ENCODE peak calls at places on chromosome 7, in four cellular contexts. W is A549, H is K562, X is HepG2. C is an unnamed sample.

GRCh38 chr7:70498633-70499032 is 633.3 kb upstream of the GALNT17 start:
- DNase-seq in X (no peak), W (no peak), H (no peak), C (no peak)

GRCh38 chr7:23474829-23475578 is 4.7 kb upstream of the IGF2BP3 start:
- DNase-seq in X (no peak), W (no peak), H (no peak), C (no peak)

GRCh38 chr7:156600496-156600895 is 40.1 kb upstream of the RNF32 start:
- DNase-seq in X (no peak), W (no peak), H (no peak), C (no peak)

GRCh38 chr7:11478873-11479272 is 353.1 kb downstream of the THSD7A start:
- DNase-seq in X (no peak), H (no peak), W (no peak), C (no peak)

GRCh38 chr7:55387062-55387965 is 22.2 kb downstream of the LANCL2 start:
- DNase-seq in W (no peak), X (peak; percentile 7), H (no peak), C (no peak)

GRCh38 chr7:46850563-46851325 is 731.2 kb downstream of the TNS3 start:
- DNase-seq in H (no peak), W (no peak), X (no peak), C (no peak)

GRCh38 chr7:139914306-139914747 is 85.3 kb downstream of the TBXAS1 start:
- DNase-seq in H (peak; percentile 62), X (no peak), W (no peak), C (no peak)

GRCh38 chr7:147199868-147200267 is 1083.3 kb downstream of the CNTNAP2 start:
- DNase-seq in X (no peak), W (no peak), H (no peak), C (no peak)

GRCh38 chr7:153550173-153550572 is 502.0 kb upstream of the DPP6 start:
- DNase-seq in X (no peak), W (no peak), H (no peak), C (no peak)

GRCh38 chr7:90717286-90718060 is 121.4 kb downstream of the CDK14 start:
- DNase-seq in H (no peak), W (no peak), X (peak; percentile 29), C (no peak)

DNA sequence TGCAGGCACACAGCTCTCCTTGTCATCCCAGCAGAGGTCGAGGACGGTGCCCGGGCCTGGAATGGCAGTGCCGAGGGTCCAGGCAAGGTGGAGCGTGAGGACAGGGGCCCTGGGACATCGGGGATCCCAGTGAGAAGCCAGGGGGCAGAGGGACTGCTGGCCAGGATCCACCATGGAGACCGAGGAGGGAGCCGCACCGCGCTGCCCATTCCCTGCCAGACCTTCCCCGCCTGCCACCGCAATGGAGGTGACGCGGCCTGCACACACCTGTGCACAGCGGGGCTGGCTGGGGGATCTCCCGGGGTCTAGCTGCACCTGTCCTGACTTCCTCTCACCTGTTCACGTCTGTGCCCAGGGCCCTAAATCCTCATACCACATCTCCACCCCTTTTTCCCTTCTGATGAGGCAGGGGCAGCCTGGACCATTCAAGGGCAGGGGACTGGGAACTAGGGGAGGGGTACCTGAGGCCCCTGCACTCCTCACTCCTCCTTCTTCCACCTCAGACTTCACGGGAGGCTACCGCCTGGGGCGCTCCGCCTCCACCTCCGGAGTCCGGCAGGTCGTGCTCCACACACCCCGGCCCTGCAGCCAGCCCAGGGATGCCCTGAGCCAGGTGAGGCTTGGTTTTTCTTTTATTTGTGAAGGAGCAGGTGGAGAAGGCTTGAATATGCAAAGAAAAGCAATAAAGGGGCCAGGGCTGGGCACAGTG is 6.9 kb downstream of the NYAP1 start:
- DNase-seq in W (no peak), H (peak; percentile 8), X (no peak), C (no peak)
- TF ChIP-seq CHD4 in W (no peak), H (no peak), X (no peak), C (no peak)

GRCh38 chr7:29230871-29231345 is 36.3 kb downstream of the CHN2 start:
- DNase-seq in H (no peak), W (no peak), X (peak; percentile 94), C (no peak)
- TF ChIP-seq REST in H (no peak), W (no peak), X (no peak), C (no peak)

DNA sequence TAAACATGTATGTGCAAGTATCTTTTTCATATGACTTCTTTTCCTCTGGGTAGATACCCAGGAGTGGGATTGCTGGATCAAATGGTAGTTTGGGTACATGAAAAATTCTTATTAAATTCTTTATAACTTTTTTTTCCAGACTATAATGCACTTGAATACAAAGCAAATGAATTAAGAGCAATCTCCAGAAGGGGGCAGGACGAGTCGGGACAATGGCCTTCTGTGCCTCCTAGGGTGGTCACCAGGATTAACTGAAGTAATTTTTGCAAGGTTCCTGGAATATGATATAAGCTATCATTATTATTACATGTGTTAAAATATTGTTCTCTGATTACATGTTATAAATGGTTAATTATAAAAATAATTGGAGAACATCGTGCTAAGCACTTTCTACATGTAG is 127.2 kb downstream of the PPP1R17 start:
- DNase-seq in H (no peak), W (peak; percentile 4), X (peak; percentile 13), C (no peak)
- TF ChIP-seq CHD4 in H (no peak), W (no peak), X (no peak), C (no peak)

GRCh38 chr7:536231-536630 is 16.6 kb upstream of the PDGFA start:
- DNase-seq in H (no peak), W (no peak), X (no peak), C (no peak)

GRCh38 chr7:540579-540978 is 20.9 kb upstream of the PDGFA start:
- DNase-seq in H (no peak), X (no peak), W (no peak), C (no peak)

GRCh38 chr7:538764-539685 is 19.4 kb upstream of the PDGFA start:
- DNase-seq in X (peak; percentile 74), H (no peak), W (no peak), C (no peak)

GRCh38 chr7:539731-540411 is 20.2 kb upstream of the PDGFA start:
- DNase-seq in H (peak; percentile 76), W (peak; percentile 96), X (peak; percentile 90), C (no peak)

GRCh38 chr7:537911-538634 is 18.4 kb upstream of the PDGFA start:
- DNase-seq in X (peak; percentile 81), W (peak; percentile 96), H (peak; percentile 56), C (no peak)
- TF ChIP-seq REST in X (no peak), W (no peak), H (no peak), C (no peak)

DNA sequence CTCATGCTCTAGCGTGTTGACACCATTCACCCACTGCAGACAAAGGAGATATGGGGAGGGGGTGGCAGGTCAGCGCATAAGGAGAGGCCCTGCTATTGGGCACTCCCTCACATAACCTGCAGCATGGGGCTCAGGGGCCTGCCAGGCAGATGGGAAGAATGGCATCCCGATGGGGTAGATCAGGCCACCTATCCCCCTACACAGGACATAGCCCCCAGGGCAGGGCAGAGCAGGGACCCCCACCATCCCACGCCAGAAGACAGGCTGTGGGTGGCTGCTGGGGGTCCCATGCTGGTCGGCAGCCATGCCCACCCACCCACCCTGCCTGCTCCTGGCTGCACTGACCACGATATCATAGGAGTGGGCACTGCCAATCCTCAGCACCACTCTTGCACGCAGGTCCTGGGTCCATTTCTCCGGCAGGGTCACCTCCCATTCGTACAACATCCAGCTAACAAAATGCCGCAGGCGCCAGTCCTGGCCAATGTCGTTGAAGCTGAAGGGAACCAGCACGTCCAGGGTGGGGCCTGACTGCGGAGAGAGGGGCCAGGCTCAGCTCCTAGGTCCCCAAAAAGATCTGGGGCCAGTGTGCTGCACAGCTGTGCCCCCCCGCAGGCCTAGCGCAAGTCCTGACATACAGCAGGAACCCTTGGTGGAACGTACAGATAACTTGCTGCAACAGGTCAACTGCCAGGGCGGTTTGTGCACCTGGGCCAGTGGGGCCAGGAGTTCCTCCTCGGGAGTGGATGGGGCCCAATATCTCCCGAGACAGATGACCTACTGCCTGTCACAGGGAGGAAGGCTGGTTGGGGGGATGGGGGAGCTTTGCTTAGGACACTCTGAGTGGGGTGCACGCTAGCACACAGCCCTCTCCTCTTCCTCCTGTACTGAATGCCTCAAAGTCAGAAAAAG is 45.9 kb upstream of the ZNF479 start:
- DNase-seq in W (no peak), H (no peak), X (no peak), C (no peak)
- TF ChIP-seq CHD4 in W (no peak), H (no peak), X (no peak), C (no peak)

DNA sequence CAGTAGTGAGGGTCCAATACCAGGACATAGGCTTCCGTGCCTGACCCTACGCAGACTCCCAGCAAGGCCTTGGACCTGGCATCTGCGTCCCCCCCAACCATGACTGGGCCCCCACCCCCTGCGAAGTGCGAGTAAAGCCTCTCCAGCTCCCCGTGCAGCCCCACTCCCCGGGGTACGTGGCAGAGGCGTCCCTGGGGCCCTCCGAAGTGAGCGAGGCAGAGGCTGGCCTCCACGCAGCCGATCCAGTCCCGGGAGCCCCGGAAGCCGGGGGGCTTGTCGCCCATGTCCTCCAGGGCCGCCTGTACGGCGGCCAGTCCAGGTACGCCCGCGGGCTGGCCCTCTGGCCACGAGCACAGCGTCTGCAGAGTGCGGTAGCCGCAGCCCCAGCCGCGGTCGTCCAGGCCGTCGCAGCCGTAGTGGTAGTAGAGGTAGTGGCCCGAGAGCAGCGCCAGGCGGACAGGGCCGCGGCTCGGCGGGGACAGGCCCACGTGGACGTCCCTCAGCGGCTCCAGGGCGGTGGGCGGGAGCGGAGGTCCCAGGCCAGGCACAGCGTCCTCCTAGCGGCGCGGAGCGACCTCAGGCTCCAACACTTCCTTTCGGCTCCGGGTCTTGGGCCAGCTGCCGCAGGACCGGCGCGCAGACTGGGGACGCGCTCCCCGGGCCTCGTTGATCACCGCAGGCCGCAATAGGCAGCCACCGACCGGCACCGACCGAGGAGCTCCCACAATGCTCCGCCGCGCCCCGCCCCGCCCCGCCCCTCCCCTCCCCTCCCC is at the start of gene UFSP1:
- DNase-seq in H (peak; percentile 66), X (no peak), W (no peak), C (no peak)
- TF ChIP-seq REST in H (peak; percentile 37), X (no peak), W (no peak), C (no peak)

DNA sequence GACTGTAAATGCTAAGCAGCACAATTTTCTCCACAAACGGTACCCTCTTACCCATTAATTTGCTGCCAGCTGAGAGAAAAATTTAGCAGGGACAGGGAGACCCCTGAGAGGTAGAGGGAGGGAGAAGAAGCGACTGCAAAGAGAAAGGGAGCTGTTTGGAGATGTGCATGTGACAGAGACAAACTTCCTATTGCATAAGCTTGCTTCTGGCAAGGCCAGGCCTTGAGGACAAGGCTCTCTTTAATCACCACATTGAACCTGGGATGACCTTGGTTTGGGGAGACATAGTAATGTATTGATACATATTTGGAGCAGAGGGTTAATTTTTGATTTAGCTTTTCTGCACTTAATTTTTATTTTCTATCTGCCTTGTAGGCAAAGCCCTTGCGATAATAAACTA is 31.1 kb upstream of the HIBADH start:
- DNase-seq in W (no peak), X (peak; percentile 78), H (no peak), C (no peak)
- TF ChIP-seq CHD4 in W (no peak), X (no peak), H (no peak), C (no peak)

DNA sequence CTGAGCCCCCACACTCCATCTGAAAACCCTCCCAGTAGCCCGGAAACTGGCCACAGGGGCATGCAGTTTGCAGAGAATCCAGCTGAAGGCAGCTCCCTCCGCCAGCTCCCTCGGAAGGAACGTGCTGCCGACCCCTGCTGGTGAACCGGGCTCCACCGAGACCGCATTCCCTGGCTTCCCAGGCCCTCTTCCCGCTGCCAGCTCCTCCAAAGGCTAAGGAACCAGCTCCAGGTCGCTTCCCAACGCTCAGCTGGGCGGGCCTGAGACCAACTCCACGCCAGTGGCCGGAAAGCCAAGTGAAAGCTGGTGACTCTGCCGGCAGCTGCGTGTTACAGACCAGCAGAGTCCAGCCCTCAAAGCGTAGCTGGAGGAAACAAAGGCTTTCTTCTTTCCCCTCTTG is 35.8 kb downstream of the GPER1 start:
- DNase-seq in X (peak; percentile 21), W (peak; percentile 12), H (no peak), C (no peak)
- TF ChIP-seq REST in X (no peak), W (no peak), H (no peak), C (no peak)

GRCh38 chr7:68504766-68505165 is 1093.5 kb upstream of the AUTS2 start:
- DNase-seq in H (no peak), W (no peak), X (no peak), C (no peak)
- TF ChIP-seq CHD4 in H (no peak), W (no peak), X (no peak), C (no peak)